ENCODE peak calls at places on chromosomes 13 and 19, in four cellular contexts. G is mammary epithelial cell, V is endothelial cell of umbilical vein, R is fibroblast of lung. A is an unnamed sample.

GRCh38 chr13:95556981-95557380 is 4.5 kb downstream of the CLDN10 start:
- DNase-seq in G (no peak), R (no peak), V (no peak), A (no peak)

GRCh38 chr13:112068531-112069062 is 1.6 kb downstream of the SOX1 start:
- DNase-seq in R (no peak), G (no peak), V (no peak), A (no peak)

GRCh38 chr13:20512042-20512683 is 13.5 kb downstream of the CRYL1 start:
- DNase-seq in G (no peak), R (no peak), V (no peak), A (no peak)

GRCh38 chr13:111126509-111126908 is 11.4 kb downstream of the ARHGEF7 start:
- DNase-seq in G (no peak), V (no peak), R (no peak), A (no peak)

GRCh38 chr19:31294189-31294588 is 55.0 kb downstream of the TSHZ3 start:
- DNase-seq in V (no peak), R (no peak), G (no peak), A (no peak)

GRCh38 chr19:12676384-12676792 is 5.3 kb downstream of the DHPS start:
- DNase-seq in G (peak; percentile 67), R (peak; percentile 72), V (peak; percentile 60), A (peak; percentile 85)

GRCh38 chr13:49112782-49113525 is 107.2 kb upstream of the MLNR start:
- DNase-seq in G (no peak), R (peak; percentile 21), V (no peak), A (no peak)

GRCh38 chr19:16541526-16542044 is 652 bp downstream of the CHERP start:
- DNase-seq in G (peak; percentile 25), R (no peak), V (peak; percentile 60), A (no peak)

GRCh38 chr13:45257638-45258338 is 56.9 kb upstream of the KCTD4 start:
- DNase-seq in V (no peak), R (no peak), G (no peak), A (no peak)

GRCh38 chr13:45121421-45121820 is 1.1 kb downstream of the GTF2F2 start:
- DNase-seq in G (peak; percentile 43), V (peak; percentile 41), R (peak; percentile 33), A (no peak)

GRCh38 chr13:59774511-59774911 is 389.2 kb downstream of the DIAPH3 start:
- DNase-seq in R (peak; percentile 77), V (no peak), G (peak; percentile 54), A (no peak)

GRCh38 chr13:94332360-94333040 is 147.0 kb downstream of the DCT start:
- DNase-seq in V (no peak), G (no peak), R (peak; percentile 77), A (no peak)

GRCh38 chr19:1767464-1767933 is 14.2 kb downstream of the ONECUT3 start:
- DNase-seq in V (peak; percentile 24), R (no peak), G (no peak), A (no peak)

GRCh38 chr13:73141292-73141771 is 82.5 kb downstream of the KLF5 start:
- DNase-seq in V (peak; percentile 42), R (peak; percentile 5), G (no peak), A (no peak)

GRCh38 chr19:8158411-8159074 is 9.2 kb upstream of the FBN3 start:
- DNase-seq in V (peak; percentile 59), R (peak; percentile 88), G (peak; percentile 76), A (peak; percentile 42)

GRCh38 chr13:110568649-110569048 is 7.1 kb upstream of the RAB20 start:
- DNase-seq in R (no peak), V (no peak), G (no peak), A (no peak)

GRCh38 chr19:35470128-35470527 is 20.1 kb downstream of the KRTDAP start:
- DNase-seq in R (no peak), V (no peak), G (no peak), A (no peak)

GRCh38 chr19:2059422-2060201 is 8.6 kb upstream of the MKNK2 start:
- DNase-seq in V (no peak), R (peak; percentile 89), G (peak; percentile 45), A (peak; percentile 94)

GRCh38 chr19:46009530-46010510 is 13.0 kb downstream of the PGLYRP1 start:
- DNase-seq in V (peak; percentile 76), G (peak; percentile 55), R (peak; percentile 70), A (peak; percentile 52)

GRCh38 chr13:27476943-27477681 is 26.7 kb upstream of the MTIF3 start:
- DNase-seq in R (peak; percentile 64), V (peak; percentile 8), G (peak; percentile 73), A (peak; percentile 83)

GRCh38 chr19:53871448-53871847 is 3.8 kb downstream of the MYADM start:
- DNase-seq in V (no peak), G (no peak), R (no peak), A (no peak)

GRCh38 chr19:30029721-30030510 is 87.9 kb downstream of the URI1 start:
- DNase-seq in V (peak; percentile 39), R (peak; percentile 4), G (peak; percentile 88), A (peak; percentile 61)

GRCh38 chr13:59300347-59301165 is 863.2 kb downstream of the DIAPH3 start:
- DNase-seq in V (no peak), R (no peak), G (no peak), A (no peak)

GRCh38 chr19:49997709-49998108 is 27.5 kb downstream of the VRK3 start:
- DNase-seq in R (peak; percentile 21), G (peak; percentile 16), V (peak; percentile 42), A (no peak)

GRCh38 chr19:12721656-12722565 is 1.8 kb downstream of the TNPO2 start:
- DNase-seq in R (peak; percentile 80), G (peak; percentile 40), V (peak; percentile 78), A (peak; percentile 52)

GRCh38 chr19:1822210-1822609 is 10.1 kb upstream of the ATP8B3 start:
- DNase-seq in G (no peak), V (no peak), R (no peak), A (no peak)

GRCh38 chr19:6768236-6768785 is 1.1 kb upstream of the SH2D3A start:
- DNase-seq in V (no peak), R (no peak), G (no peak), A (no peak)

DNA sequence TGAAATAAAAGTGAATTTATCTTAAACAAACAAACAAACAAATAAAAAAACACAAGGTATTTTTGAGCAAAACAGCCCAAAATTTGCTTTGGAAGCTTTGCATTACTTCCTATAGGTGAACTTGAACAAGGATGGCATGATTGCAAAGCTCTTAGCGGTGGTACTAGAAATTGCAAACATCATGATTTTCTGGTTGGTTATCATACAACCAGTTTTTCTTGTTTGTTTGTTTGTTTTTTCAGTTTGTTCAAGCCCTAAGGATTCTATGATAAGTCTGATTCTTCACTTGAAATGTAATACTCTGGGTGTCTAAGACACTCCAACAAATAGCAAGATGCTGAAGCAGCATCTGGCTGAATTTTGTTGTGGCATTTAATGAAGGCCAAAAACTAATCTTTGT is 15.9 kb downstream of the DCLK1 start:
- DNase-seq in G (no peak), R (no peak), V (no peak), A (no peak)
- TF ChIP-seq EZH2 in G (no peak), R (no peak), V (no peak), A (no peak)

DNA sequence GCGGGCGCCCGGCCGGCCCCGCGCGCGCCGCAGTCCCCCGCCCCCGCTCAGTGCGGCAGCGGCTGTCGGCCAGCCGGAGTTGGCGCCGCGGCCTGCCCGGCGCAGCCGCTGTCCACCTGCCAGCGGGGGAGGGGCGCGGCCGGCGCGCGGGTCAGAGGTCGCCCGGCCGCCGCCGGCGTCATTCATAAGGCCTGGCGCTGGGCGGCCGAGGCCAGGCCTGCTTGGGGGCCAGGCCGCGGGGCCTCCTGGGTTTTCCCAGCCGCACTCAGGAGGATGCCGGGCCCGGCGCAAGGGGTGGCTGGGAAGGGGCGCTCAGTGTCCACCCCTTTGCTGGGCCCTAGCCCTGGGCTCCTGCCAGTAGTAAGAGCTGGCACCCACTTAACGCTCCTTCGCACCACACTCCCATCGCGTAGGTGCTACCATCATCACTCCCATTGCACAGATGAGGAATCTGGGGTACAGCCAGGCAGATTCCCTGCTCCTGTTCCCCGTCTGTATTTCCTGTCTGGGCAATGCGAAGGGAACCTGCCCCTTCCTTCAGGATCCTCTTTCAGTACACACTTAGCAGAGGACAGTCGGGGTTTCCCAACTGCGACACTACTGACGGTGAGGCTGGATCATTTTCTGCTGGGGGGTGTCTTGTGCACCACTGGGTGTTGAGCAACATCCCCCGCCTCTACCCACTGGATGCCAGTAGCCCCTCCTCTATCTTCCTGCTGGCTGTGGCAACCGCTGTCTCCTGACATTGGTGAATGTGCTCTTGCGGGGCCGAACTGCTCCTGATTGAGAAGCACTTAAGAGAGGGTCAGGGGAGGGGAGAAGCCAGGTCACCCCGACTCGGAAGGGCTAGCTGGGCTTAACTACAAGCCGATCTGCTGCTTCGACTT is 846 bp upstream of the PRKACA start:
- DNase-seq in V (peak; percentile 62), G (peak; percentile 59), R (peak; percentile 81), A (no peak)
- H3K4me1 ChIP-seq in V (peaks cover 18% of the 10 kb centered on the region), G (peaks cover 29% of the 10 kb centered on the region), R (peaks cover 18% of the 10 kb centered on the region), A (peaks cover 21% of the 10 kb centered on the region)

GRCh38 chr13:114167885-114168284 is 11.2 kb upstream of the CFAP97D2 start:
- DNase-seq in R (no peak), G (no peak), V (no peak), A (no peak)

GRCh38 chr13:114164027-114164426 is 15.0 kb upstream of the CFAP97D2 start:
- DNase-seq in R (no peak), G (no peak), V (no peak), A (no peak)

GRCh38 chr13:114167445-114167844 is 11.6 kb upstream of the CFAP97D2 start:
- DNase-seq in V (no peak), G (no peak), R (no peak), A (no peak)

GRCh38 chr13:114164681-114165429 is 14.2 kb upstream of the CFAP97D2 start:
- DNase-seq in R (no peak), G (no peak), V (no peak), A (no peak)

DNA sequence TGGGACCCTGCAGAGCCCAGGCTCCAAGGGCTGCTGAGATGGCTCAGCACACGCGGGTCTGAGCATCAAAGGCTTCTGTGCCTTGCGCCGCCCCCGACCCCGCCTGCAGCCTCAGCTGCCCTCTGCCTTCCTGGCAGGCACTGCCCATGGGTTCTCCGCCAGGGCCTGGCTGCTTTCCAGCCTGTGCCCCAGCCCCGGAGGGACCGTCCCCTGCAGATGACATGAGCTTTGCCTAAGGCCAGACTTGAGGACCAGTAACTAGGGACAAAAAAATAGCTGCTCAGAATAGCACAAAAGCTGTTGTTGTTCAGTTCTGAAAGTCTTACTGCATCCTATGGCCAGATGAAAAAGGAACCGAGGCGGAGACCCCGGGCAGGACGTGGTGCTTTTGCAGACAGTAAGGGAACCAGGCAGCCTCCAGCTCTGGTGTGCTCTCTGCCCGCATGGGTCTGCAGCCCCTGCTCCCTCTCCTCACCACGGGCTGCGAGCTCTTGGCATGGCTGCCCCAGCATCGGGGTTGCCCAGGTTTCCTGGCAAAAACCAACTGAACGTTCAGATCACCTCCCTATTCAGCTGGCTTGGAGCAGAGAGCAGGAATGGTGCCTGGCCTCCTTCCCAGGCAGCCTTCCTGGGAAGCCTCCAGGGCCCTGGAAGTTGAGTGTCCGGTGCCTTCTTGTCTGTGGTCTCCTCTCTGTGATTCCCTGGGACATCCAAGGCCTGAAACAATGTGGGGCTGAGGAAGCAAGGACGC is 12.5 kb upstream of the CFAP97D2 start:
- DNase-seq in G (no peak), R (no peak), V (no peak), A (no peak)
- H3K27ac ChIP-seq in G (no peak overlapping the region), R (no peak overlapping the region), V (no peak overlapping the region), A (no peak overlapping the region)

GRCh38 chr13:77434289-77434688 is 101.2 kb upstream of the SCEL start:
- DNase-seq in R (no peak), G (no peak), V (no peak), A (no peak)
- TF ChIP-seq EZH2 in R (no peak), G (no peak), V (no peak), A (no peak)

GRCh38 chr19:57888107-57888493 is 737 bp downstream of the ZNF814 start:
- DNase-seq in V (no peak), R (no peak), G (no peak), A (no peak)

GRCh38 chr19:57888494-57889231 is at the start of gene ZNF814:
- DNase-seq in G (peak; percentile 74), R (peak; percentile 91), V (peak; percentile 37), A (peak; percentile 69)

GRCh38 chr19:57886046-57886445 is 2.8 kb downstream of the ZNF814 start:
- DNase-seq in R (no peak), G (no peak), V (no peak), A (no peak)

GRCh38 chr19:57887195-57887941 is 1.5 kb downstream of the ZNF814 start:
- DNase-seq in V (no peak), G (no peak), R (no peak), A (no peak)
- H3K4me1 ChIP-seq in V (peaks cover 6% of the 10 kb centered on the region), G (no peaks in the 10 kb centered on the region), R (no peaks in the 10 kb centered on the region), A (peaks cover 5% of the 10 kb centered on the region)